ENCODE peak calls at places on chromosomes 13 and 19, in eight cellular contexts. J is fibroblast of lung, P is osteocyte, T is brain microvascular endothelial cell, Z is lower leg skin, L is HepG2, I is GM20000, A is AG09319. W is an unnamed sample.

GRCh38 chr13:94065741-94066140 is 413.7 kb downstream of the DCT start:
- DNase-seq in L (no peak), I (no peak), A (no peak), P (no peak), T (peak), J (peak), Z (no peak), W (no peak)

GRCh38 chr19:32345261-32346207 is at the start of gene ZNF507:
- DNase-seq in J (peak), Z (peak), T (peak), I (peak), L (peak), P (peak), A (no peak), W (peak)

GRCh38 chr19:3284759-3285646 is 60.5 kb downstream of the CELF5 start:
- DNase-seq in T (peak), P (no peak), L (peak), I (peak), A (no peak), Z (peak), J (peak), W (no peak)

GRCh38 chr13:93800342-93800741 is 573.7 kb downstream of the GPC6 start:
- DNase-seq in L (no peak), Z (no peak), T (no peak), P (no peak), J (no peak), I (no peak), A (no peak), W (no peak)

GRCh38 chr13:41263261-41263971 is at the start of gene MTRF1:
- DNase-seq in I (peak), J (peak), A (peak), L (peak), T (peak), P (peak), Z (peak), W (peak)

GRCh38 chr13:75789451-75790197 is 153.5 kb downstream of the LMO7 start:
- DNase-seq in T (peak), Z (no peak), J (no peak), I (no peak), A (no peak), P (no peak), L (no peak), W (no peak)

GRCh38 chr19:52946322-52947310 is 16.1 kb downstream of the ZNF816 start:
- DNase-seq in P (no peak), I (peak), T (no peak), A (no peak), J (no peak), L (no peak), Z (no peak), W (no peak)

GRCh38 chr13:36975172-36975571 is 24.0 kb downstream of the ALG5 start:
- DNase-seq in J (no peak), A (no peak), L (no peak), P (no peak), Z (no peak), T (no peak), I (no peak), W (no peak)

GRCh38 chr19:46887240-46887782 is 26.5 kb downstream of the ARHGAP35 start:
- DNase-seq in A (no peak), P (no peak), T (no peak), L (no peak), Z (no peak), J (no peak), I (no peak), W (no peak)

GRCh38 chr13:37869756-37870488 is at the start of gene TRPC4:
- DNase-seq in L (peak), P (peak), Z (no peak), I (no peak), A (peak), T (peak), J (peak), W (no peak)

GRCh38 chr19:3746371-3747056 is 15.0 kb downstream of the APBA3 start:
- DNase-seq in P (no peak), I (no peak), A (no peak), T (no peak), Z (no peak), L (no peak), J (no peak), W (no peak)

GRCh38 chr13:27174766-27175455 is 3.3 kb upstream of the USP12 start:
- DNase-seq in A (no peak), Z (no peak), L (no peak), J (no peak), T (no peak), I (no peak), P (no peak), W (no peak)

GRCh38 chr13:102847272-102848234 is 1.7 kb downstream of the ERCC5 start:
- DNase-seq in A (no peak), T (peak), Z (no peak), P (no peak), J (peak), I (no peak), L (no peak), W (no peak)

GRCh38 chr13:46113596-46113995 is 8.8 kb upstream of the CPB2 start:
- DNase-seq in Z (no peak), A (no peak), I (no peak), L (no peak), J (no peak), T (peak), P (no peak), W (no peak)

GRCh38 chr19:53190253-53190652 is 2.9 kb downstream of the ZNF665 start:
- DNase-seq in T (no peak), Z (no peak), P (no peak), A (no peak), J (no peak), I (no peak), L (no peak), W (no peak)

GRCh38 chr13:72716776-72717175 is 10.7 kb downstream of the MZT1 start:
- DNase-seq in I (no peak), T (peak), J (no peak), L (no peak), Z (no peak), A (no peak), P (no peak), W (no peak)

GRCh38 chr19:32971012-32971595 is 654 bp downstream of the CEP89 start:
- DNase-seq in T (no peak), Z (no peak), L (no peak), A (no peak), J (no peak), I (no peak), P (no peak), W (no peak)

GRCh38 chr19:32407004-32407992 is 1.7 kb downstream of the DPY19L3 start:
- DNase-seq in J (peak), Z (no peak), L (peak), A (peak), T (peak), P (no peak), I (no peak), W (no peak)

GRCh38 chr13:24035411-24035810 is 125.1 kb upstream of the SPATA13 start:
- DNase-seq in T (no peak), J (no peak), P (no peak), A (no peak), Z (no peak), L (no peak), I (no peak), W (no peak)

GRCh38 chr19:33143897-33144405 is 12.0 kb downstream of the WDR88 start:
- DNase-seq in T (peak), Z (peak), I (peak), A (no peak), P (peak), L (peak), J (peak), W (no peak)

DNA sequence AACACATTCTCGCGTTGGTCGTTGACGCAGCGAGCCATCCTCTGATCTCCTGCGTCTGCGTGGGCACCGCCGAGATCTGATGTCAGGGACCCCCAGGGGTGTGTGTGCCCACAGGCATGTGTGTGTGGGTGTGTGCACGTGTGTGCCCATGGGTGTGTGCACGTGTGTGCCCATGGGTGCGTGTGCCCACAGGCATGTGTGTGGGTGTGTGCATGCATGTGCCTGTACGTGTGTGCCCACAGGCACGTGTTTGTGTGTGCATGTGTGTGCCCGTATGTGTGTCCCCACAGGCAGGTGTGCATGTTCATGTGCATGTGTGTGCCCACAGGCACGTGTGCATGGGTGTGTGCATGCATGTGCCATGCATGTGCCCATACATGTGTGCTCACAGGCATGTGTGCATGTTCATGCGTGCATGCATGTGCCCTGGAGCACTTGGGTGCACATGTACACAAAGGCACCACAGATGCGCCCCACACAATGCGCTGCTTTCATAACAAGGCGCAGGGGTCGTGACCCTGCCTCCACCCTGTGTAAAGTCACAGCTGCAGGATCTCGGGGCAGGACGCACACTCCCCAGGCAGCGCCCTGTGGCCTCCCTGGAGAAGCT is 77.5 kb downstream of the RASA3 start:
- DNase-seq in Z (no peak), A (no peak), L (no peak), P (no peak), T (no peak), I (no peak), J (no peak), W (no peak)
- TF ChIP-seq CTCF in Z (no peak), A (no peak), L (no peak), P (no peak), T (no peak), I (no peak), J (no peak), W (no peak)

GRCh38 chr13:76886292-76887061 is at the start of gene KCTD12:
- DNase-seq in Z (peak), A (peak), J (peak), I (peak), T (peak), P (peak), L (no peak), W (peak)
- TF ChIP-seq CTCF in Z (no peak), A (peak), J (peak), I (peak), T (peak), P (peak), L (peak), W (peak)

DNA sequence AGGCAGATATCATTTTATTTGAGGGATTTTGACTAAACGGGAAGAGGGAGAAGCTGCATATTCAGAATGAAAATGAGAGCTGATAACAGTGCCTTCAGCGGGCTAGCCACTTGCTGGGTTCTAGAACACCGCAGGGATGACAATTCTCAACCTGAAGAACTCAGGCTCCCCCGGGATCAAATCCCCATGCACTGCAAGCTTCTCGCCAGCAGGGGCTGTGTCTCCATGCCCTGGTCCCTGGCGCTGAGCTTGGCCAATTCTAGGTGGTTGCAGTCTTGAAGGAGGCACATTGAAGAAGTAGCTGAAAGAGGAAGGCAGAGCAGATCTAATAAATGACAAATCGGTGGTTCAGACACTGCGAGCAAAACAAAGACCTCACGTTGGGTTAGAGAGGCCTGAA is 128.7 kb downstream of the UQCRFS1 start:
- DNase-seq in Z (no peak), L (no peak), I (no peak), P (no peak), T (no peak), A (no peak), J (no peak), W (no peak)
- TF ChIP-seq CTCF in Z (no peak), L (peak), I (no peak), P (peak), T (no peak), A (peak), J (peak), W (no peak)

DNA sequence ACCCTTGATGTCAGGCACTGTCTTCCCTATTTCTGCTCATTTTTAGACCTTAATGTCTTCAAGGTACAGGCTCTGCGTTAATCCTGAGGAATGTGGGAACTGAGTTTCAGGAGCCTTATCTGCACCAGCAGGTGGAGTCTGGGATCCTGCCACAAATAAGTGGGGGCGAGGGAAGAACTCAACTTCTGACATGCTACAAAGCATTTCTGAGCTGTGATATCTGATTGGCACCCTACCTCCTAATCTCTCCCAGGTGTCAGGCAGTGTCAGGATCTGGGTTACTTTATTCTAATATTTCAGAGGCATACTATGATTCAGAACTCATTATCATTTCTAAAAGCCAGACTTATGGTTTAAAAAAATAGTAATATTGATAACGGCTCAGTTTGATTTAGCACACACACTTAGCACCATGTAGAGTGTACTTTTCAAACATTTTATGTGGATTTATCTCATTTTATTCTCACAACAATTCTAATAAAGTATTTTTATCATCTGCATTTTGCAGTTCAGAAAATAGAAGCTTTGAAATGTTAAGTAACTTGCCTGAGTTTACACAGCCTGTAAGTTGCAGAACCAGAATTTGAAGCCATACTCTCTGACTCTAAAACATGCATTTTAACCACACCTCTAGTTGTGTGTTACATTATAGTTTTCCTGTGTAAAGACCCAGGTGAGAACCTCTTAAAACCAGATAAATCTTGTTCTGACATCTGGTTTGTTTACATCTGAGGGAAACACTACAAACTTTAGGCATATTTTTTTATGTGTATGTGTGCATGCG is 358.6 kb downstream of the TDRD3 start:
- DNase-seq in J (no peak), T (no peak), A (no peak), P (no peak), I (no peak), L (no peak), Z (no peak), W (no peak)
- TF ChIP-seq CTCF in J (no peak), T (peak), A (no peak), P (no peak), I (no peak), L (peak), Z (no peak), W (no peak)

DNA sequence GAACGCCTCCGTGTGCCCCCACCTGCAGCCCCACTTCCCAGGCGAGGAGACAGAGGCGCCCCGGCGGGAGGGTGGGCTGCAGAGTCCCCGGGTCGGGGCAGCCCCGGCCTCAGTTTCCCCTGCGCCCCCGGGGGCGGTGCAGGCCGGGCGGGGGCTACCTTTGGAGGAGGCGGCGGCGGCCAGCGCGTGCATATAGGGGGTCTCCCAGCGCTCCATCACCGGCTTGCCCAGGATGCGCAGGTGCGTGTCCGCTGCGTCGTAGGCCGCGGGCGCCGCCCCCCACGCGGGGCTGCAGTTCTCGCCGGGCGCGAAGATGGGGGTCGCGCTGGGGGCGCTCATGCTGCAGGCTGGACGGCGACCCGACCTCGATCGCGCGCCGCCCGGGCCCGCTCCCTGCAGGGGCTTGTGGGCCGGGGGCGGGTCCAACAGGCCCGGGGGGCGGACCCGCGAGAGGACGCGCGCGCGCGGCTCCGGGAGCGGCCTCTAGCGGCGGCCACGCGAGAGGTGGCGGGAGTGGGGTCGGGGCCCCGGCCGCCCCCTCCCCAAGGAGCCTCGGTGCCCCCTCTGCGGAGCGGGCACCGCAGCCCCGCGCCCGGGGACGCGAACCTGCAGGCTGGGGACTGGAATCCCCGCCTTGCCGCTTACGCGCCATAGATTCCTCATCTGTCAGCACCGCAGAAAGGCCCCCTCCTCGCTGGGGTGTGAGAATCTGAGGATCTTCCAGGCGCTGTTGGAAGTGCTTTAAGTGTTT is at the start of gene GAMT:
- DNase-seq in I (peak), P (no peak), L (no peak), A (no peak), Z (no peak), J (no peak), T (no peak), W (no peak)
- TF ChIP-seq CTCF in I (peak), P (peak), L (peak), A (peak), Z (no peak), J (no peak), T (peak), W (peak)

GRCh38 chr13:100088282-100088647 is 628 bp upstream of the PCCA start:
- DNase-seq in J (no peak), P (no peak), L (no peak), T (no peak), I (no peak), Z (no peak), A (no peak), W (no peak)
- TF ChIP-seq CTCF in J (no peak), P (no peak), L (no peak), T (no peak), I (no peak), Z (no peak), A (no peak), W (no peak)